ENCODE peak calls at places on chromosomes 1 and 21, in nine cellular contexts. E is kidney epithelial cell, L is endothelial cell of umbilical vein, T is tibial artery, I is hepatocyte, Y is neural progenitor cell, F is stomach, N is upper lobe of right lung, K is heart right ventricle. D is an unnamed sample. For H3K36me3, the result is how much of the 10 kb centered on the place peaks cover.

GRCh38 chr1:233304489-233305102 is 9.1 kb upstream of the PCNX2 start:
- DNase-seq in E (no peak), L (peak), T (no peak), I (peak), Y (peak), F (no peak), N (no peak), K (no peak), D (peak)

GRCh38 chr1:43302226-43302625 is 1.4 kb downstream of the TIE1 start:
- DNase-seq in E (no peak), L (peak), T (no peak), I (no peak), Y (no peak), F (no peak), N (no peak), K (no peak), D (no peak)

GRCh38 chr1:192263436-192263835 is 53.4 kb upstream of the RGS21 start:
- DNase-seq in E (peak), L (peak), T (no peak), I (no peak), Y (no peak), F (no peak), N (no peak), K (no peak), D (peak)

GRCh38 chr1:15975358-15975804 is 520 bp downstream of the ZBTB17 start:
- DNase-seq in E (no peak), L (peak), T (no peak), I (peak), Y (peak), F (peak), N (peak), K (peak), D (peak)

GRCh38 chr1:210123924-210124589 is 108.5 kb upstream of the SERTAD4 start:
- DNase-seq in E (peak), L (peak), T (no peak), I (no peak), Y (no peak), F (no peak), N (no peak), K (no peak), D (peak)

GRCh38 chr1:46303038-46303871 is at the start of the genes LRRC41 and UQCRH:
- DNase-seq in E (peak), L (peak), T (peak), I (peak), Y (peak), F (peak), N (peak), K (peak), D (peak)

GRCh38 chr1:51627672-51628071 is 10.8 kb downstream of the OSBPL9 start:
- DNase-seq in E (no peak), L (peak), T (no peak), I (peak), Y (peak), F (no peak), N (no peak), K (no peak), D (peak)

GRCh38 chr1:104132386-104132973 is 382.8 kb downstream of the AMY1C start:
- DNase-seq in E (no peak), L (no peak), T (no peak), I (peak), Y (peak), F (no peak), N (no peak), K (no peak), D (peak)

GRCh38 chr1:169105434-169106094 is 926 bp upstream of the ATP1B1 start:
- DNase-seq in E (no peak), L (peak), T (peak), I (peak), Y (peak), F (peak), N (peak), K (peak), D (no peak)

GRCh38 chr1:183543619-183544204 is 46.5 kb downstream of the NCF2 start:
- DNase-seq in E (no peak), L (peak), T (no peak), I (peak), Y (peak), F (no peak), N (no peak), K (no peak), D (peak)

GRCh38 chr1:53583903-53584210 is 124.7 kb downstream of the DMRTB1 start:
- DNase-seq in E (no peak), L (no peak), T (no peak), I (no peak), Y (no peak), F (no peak), N (peak), K (no peak), D (no peak)

GRCh38 chr1:44811714-44812151 is 3.4 kb downstream of the BTBD19 start:
- DNase-seq in E (no peak), L (peak), T (peak), I (peak), Y (no peak), F (no peak), N (peak), K (peak), D (no peak)

GRCh38 chr1:156816561-156817328 is at the start of gene SH2D2A:
- DNase-seq in E (no peak), L (no peak), T (no peak), I (no peak), Y (no peak), F (peak), N (peak), K (peak), D (peak)

GRCh38 chr1:91273875-91274274 is 130.8 kb downstream of the HFM1 start:
- DNase-seq in E (no peak), L (peak), T (no peak), I (no peak), Y (no peak), F (no peak), N (no peak), K (no peak), D (peak)

GRCh38 chr1:111907321-111907720 is 82.1 kb downstream of the KCND3 start:
- DNase-seq in E (no peak), L (no peak), T (no peak), I (no peak), Y (no peak), F (no peak), N (no peak), K (no peak), D (peak)

GRCh38 chr1:30919025-30919881 is 10.7 kb upstream of the SDC3 start:
- DNase-seq in E (peak), L (no peak), T (no peak), I (peak), Y (no peak), F (no peak), N (no peak), K (no peak), D (peak)

GRCh38 chr1:155309423-155310021 is 856 bp downstream of the FDPS start:
- DNase-seq in E (no peak), L (peak), T (no peak), I (peak), Y (peak), F (peak), N (peak), K (peak), D (no peak)

GRCh38 chr1:233518344-233518743 is 95.6 kb upstream of the KCNK1 start:
- DNase-seq in E (no peak), L (no peak), T (no peak), I (peak), Y (peak), F (peak), N (no peak), K (no peak), D (peak)

DNA sequence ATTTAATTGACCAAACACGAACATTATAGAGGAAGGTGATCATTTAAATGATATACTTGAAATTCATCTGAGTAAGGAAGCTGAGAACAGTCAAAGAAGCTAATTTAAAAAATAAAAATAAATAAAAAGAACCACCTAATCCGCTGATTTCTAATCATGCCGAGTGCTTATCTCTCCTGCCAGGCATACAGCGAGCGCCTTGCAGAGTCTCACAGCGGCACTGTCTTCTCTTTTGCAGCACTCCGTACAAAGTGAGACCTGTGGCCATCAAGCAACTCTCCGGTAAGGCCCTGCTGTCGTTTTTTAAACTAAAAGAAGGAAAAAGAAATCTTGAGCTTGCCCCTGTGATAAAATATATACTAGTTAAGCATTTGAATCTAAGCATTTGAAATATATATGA is 45.3 kb downstream of the PDE9A start:
- DNase-seq in E (no peak), L (no peak), T (no peak), I (no peak), Y (no peak), F (no peak), N (peak), K (no peak), D (no peak)
- H3K36me3 ChIP-seq in E (under half), L (under half), T (under half), I (under half), Y (under half), F (under half), N (under half), K (under half), D (under half)

GRCh38 chr1:40818264-40818961 is 34.8 kb downstream of the KCNQ4 start:
- DNase-seq in E (no peak), L (no peak), T (no peak), I (peak), Y (peak), F (peak), N (peak), K (peak), D (peak)

GRCh38 chr1:40820251-40820797 is 36.7 kb downstream of the KCNQ4 start:
- DNase-seq in E (no peak), L (no peak), T (peak), I (no peak), Y (peak), F (no peak), N (no peak), K (no peak), D (no peak)

GRCh38 chr1:40817791-40818263 is 34.2 kb downstream of the KCNQ4 start:
- DNase-seq in E (no peak), L (no peak), T (no peak), I (no peak), Y (no peak), F (no peak), N (no peak), K (no peak), D (no peak)

GRCh38 chr1:40820911-40821693 is 37.5 kb downstream of the KCNQ4 start:
- DNase-seq in E (no peak), L (no peak), T (no peak), I (no peak), Y (no peak), F (no peak), N (no peak), K (no peak), D (no peak)

GRCh38 chr1:40819101-40819500 is 35.5 kb downstream of the KCNQ4 start:
- DNase-seq in E (no peak), L (no peak), T (no peak), I (no peak), Y (no peak), F (no peak), N (no peak), K (no peak), D (no peak)
- H3K4me3 ChIP-seq in E (no peak), L (no peak), T (no peak), I (no peak), Y (no peak), F (no peak), N (no peak), K (no peak), D (peak)

GRCh38 chr1:20727746-20728316 is 4.7 kb downstream of the SH2D5 start:
- DNase-seq in E (no peak), L (no peak), T (no peak), I (no peak), Y (peak), F (peak), N (peak), K (no peak), D (no peak)
- TF ChIP-seq CTCF in E (peak), L (peak), T (no peak), I (no peak), Y (peak), F (no peak), N (no peak), K (no peak), D (no peak)

DNA sequence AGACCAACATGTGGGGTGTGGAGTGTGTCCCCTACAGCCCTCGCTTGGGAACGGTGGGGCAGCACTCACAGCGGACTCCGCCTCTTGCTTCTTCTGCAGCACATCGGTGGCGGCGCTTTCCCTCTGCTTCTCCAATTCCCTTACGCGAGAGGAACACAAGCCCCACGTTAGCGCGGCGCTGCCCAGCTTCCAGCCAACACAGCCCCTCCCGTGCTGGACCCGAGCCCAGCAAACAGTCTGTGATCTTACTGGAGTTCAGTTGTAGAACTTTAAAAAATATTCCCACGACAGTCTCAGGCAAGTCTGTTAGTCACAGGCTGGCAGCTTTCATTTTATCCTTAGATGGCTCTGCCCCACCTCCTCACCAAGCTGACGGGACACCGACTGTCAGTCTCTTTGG is 13.6 kb downstream of the THAP3 start:
- DNase-seq in E (no peak), L (no peak), T (peak), I (no peak), Y (no peak), F (no peak), N (no peak), K (peak), D (no peak)
- H3K36me3 ChIP-seq in E (under half), L (under half), T (under half), I (under half), Y (under half), F (half or more), N (half or more), K (half or more), D (under half)

GRCh38 chr1:28934676-28935075 is 20.3 kb downstream of the EPB41 start:
- DNase-seq in E (no peak), L (no peak), T (no peak), I (no peak), Y (no peak), F (no peak), N (no peak), K (no peak), D (no peak)

GRCh38 chr1:28935293-28935692 is 20.9 kb downstream of the EPB41 start:
- DNase-seq in E (no peak), L (no peak), T (no peak), I (no peak), Y (no peak), F (no peak), N (no peak), K (no peak), D (no peak)

GRCh38 chr1:28936528-28936927 is 22.2 kb downstream of the EPB41 start:
- DNase-seq in E (no peak), L (no peak), T (no peak), I (no peak), Y (no peak), F (no peak), N (no peak), K (no peak), D (no peak)

GRCh38 chr1:28933918-28934317 is 19.5 kb downstream of the EPB41 start:
- DNase-seq in E (no peak), L (no peak), T (no peak), I (no peak), Y (no peak), F (no peak), N (no peak), K (no peak), D (no peak)

DNA sequence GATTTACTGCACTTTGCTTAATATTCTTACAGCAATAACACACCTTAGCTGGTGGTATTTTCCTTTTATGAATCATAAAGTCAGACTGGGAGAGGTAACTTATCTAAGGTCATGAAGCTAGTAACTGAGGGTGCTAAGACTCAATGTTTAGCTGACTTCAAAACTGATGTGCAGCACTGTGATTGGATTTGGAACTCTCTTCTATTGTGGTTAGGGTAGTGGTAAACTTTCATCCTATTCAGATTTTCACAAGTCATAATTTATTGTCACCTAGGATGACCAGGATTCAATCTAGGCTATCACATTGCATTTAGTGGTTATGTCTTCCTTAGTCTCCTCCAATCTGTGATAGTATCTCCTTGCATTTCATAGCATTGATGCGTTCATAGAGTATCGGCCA is 18.9 kb downstream of the EPB41 start:
- DNase-seq in E (no peak), L (no peak), T (no peak), I (no peak), Y (no peak), F (no peak), N (no peak), K (no peak), D (no peak)
- H3K4me3 ChIP-seq in E (no peak), L (no peak), T (no peak), I (no peak), Y (no peak), F (no peak), N (no peak), K (no peak), D (no peak)

GRCh38 chr21:43349644-43350043 is 77.3 kb downstream of the SIK1 start:
- DNase-seq in E (no peak), L (no peak), T (no peak), I (no peak), Y (no peak), F (no peak), N (no peak), K (no peak), D (no peak)
- TF ChIP-seq CTCF in E (no peak), L (no peak), T (no peak), I (no peak), Y (no peak), F (no peak), N (no peak), K (no peak), D (no peak)

GRCh38 chr1:947958-948357 is 11.1 kb downstream of the NOC2L start:
- DNase-seq in E (no peak), L (no peak), T (no peak), I (no peak), Y (no peak), F (no peak), N (no peak), K (no peak), D (no peak)

GRCh38 chr1:942864-943533 is 16.1 kb downstream of the NOC2L start:
- DNase-seq in E (no peak), L (no peak), T (no peak), I (peak), Y (no peak), F (no peak), N (no peak), K (peak), D (no peak)

GRCh38 chr1:943545-944340 is 15.3 kb downstream of the NOC2L start:
- DNase-seq in E (no peak), L (no peak), T (no peak), I (no peak), Y (no peak), F (no peak), N (no peak), K (no peak), D (no peak)

GRCh38 chr1:944341-945325 is 14.4 kb downstream of the NOC2L start:
- DNase-seq in E (no peak), L (no peak), T (no peak), I (no peak), Y (no peak), F (no peak), N (no peak), K (no peak), D (no peak)

DNA sequence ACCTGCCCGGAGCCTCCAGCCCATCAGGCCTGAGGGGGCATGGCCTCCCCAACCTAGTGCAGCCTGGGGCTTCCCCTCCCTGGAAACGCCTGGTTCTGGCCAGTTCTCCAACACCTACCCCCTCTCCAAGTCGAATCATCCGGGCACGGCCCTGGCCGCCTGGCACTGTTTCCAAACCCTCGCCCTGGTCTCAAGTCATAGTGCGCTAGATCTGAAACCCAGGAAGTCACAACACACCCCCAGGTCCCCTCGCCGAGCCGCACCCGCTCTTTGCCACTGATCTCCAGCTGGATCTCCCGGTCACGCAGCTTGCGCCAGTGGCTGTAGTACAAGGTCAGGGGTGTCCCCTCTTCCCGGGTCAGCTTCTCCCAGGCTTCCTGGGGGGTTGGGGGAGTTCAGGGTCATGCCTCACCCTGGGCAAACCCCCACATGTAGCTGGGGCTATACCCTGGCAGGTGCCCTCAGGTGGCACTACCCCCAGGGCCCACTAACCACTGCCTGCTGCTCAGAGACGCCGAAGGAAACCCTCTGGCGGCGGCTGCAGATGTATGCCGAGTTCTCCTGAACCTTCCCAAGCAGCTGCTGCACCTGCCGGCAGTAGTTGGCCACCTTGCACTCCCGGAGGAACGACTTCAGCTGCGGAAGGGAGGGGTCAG is 13.0 kb downstream of the NOC2L start:
- DNase-seq in E (no peak), L (no peak), T (no peak), I (no peak), Y (no peak), F (no peak), N (no peak), K (no peak), D (no peak)
- H3K36me3 ChIP-seq in E (under half), L (under half), T (under half), I (under half), Y (under half), F (half or more), N (under half), K (half or more), D (under half)

GRCh38 chr1:228037401-228038386 is 30.9 kb downstream of the WNT3A start:
- DNase-seq in E (no peak), L (peak), T (no peak), I (peak), Y (peak), F (peak), N (peak), K (no peak), D (peak)
- H3K4me3 ChIP-seq in E (peak), L (no peak), T (no peak), I (no peak), Y (peak), F (peak), N (peak), K (no peak), D (no peak)

GRCh38 chr1:22142315-22143064 is 407 bp downstream of the WNT4 start:
- DNase-seq in E (no peak), L (peak), T (no peak), I (peak), Y (peak), F (peak), N (no peak), K (no peak), D (peak)
- TF ChIP-seq CTCF in E (no peak), L (no peak), T (no peak), I (no peak), Y (peak), F (no peak), N (no peak), K (no peak), D (no peak)

GRCh38 chr1:235675152-235675890 is 25.7 kb upstream of the GNG4 start:
- DNase-seq in E (no peak), L (no peak), T (no peak), I (peak), Y (no peak), F (no peak), N (no peak), K (no peak), D (peak)
- H3K36me3 ChIP-seq in E (under half), L (under half), T (half or more), I (under half), Y (under half), F (half or more), N (under half), K (half or more), D (under half)